ENCODE peak calls at places on chromosomes 4 and X, in six cellular contexts. One of them, this sample, is unnamed. For H3K9me3, the result is how much of the 10 kb centered on the place peaks cover.

GRCh38 chr4:16269742-16270522 is 43.7 kb upstream of the TAPT1 start:
- DNase-seq in cardiac muscle cell: no peak
- DNase-seq in HCT116: no peak
- DNase-seq in body of pancreas: peak
- DNase-seq in heart left ventricle: no peak
- DNase-seq in left lung: no peak
- DNase-seq in this sample: no peak

GRCh38 chr4:14308229-14308651 is 680.7 kb upstream of the BOD1L1 start:
- DNase-seq in cardiac muscle cell: no peak
- DNase-seq in HCT116: no peak
- DNase-seq in body of pancreas: peak
- DNase-seq in heart left ventricle: no peak
- DNase-seq in left lung: no peak
- DNase-seq in this sample: no peak

GRCh38 chr4:74114234-74114633 is 15.2 kb upstream of the CXCL2 start:
- DNase-seq in cardiac muscle cell: no peak
- DNase-seq in HCT116: no peak
- DNase-seq in body of pancreas: no peak
- DNase-seq in heart left ventricle: no peak
- DNase-seq in left lung: no peak
- DNase-seq in this sample: no peak

GRCh38 chrX:145817299-145817665 is 347 bp upstream of the SLITRK2 start:
- DNase-seq in cardiac muscle cell: peak
- DNase-seq in HCT116: no peak
- DNase-seq in body of pancreas: peak
- DNase-seq in heart left ventricle: peak
- DNase-seq in left lung: no peak
- DNase-seq in this sample: peak

GRCh38 chr4:112633477-112634235 is 3.1 kb downstream of the ZGRF1 start:
- DNase-seq in cardiac muscle cell: peak
- DNase-seq in HCT116: peak
- DNase-seq in body of pancreas: no peak
- DNase-seq in heart left ventricle: no peak
- DNase-seq in left lung: no peak
- DNase-seq in this sample: no peak

GRCh38 chrX:123513585-123514278 is 219.1 kb downstream of the THOC2 start:
- DNase-seq in cardiac muscle cell: no peak
- DNase-seq in HCT116: no peak
- DNase-seq in body of pancreas: no peak
- DNase-seq in heart left ventricle: no peak
- DNase-seq in left lung: no peak
- DNase-seq in this sample: no peak

GRCh38 chr4:179836179-179837075 is 2394.2 kb upstream of the AGA start:
- DNase-seq in cardiac muscle cell: no peak
- DNase-seq in HCT116: no peak
- DNase-seq in body of pancreas: peak
- DNase-seq in heart left ventricle: no peak
- DNase-seq in left lung: no peak
- DNase-seq in this sample: no peak

GRCh38 chr4:103664676-103665075 is 55.1 kb downstream of the TACR3 start:
- DNase-seq in cardiac muscle cell: no peak
- DNase-seq in HCT116: no peak
- DNase-seq in body of pancreas: no peak
- DNase-seq in heart left ventricle: no peak
- DNase-seq in left lung: no peak
- DNase-seq in this sample: no peak

GRCh38 chr4:53040459-53040815 is 178.3 kb downstream of the RASL11B start:
- DNase-seq in cardiac muscle cell: no peak
- DNase-seq in HCT116: no peak
- DNase-seq in body of pancreas: no peak
- DNase-seq in heart left ventricle: no peak
- DNase-seq in left lung: no peak
- DNase-seq in this sample: no peak

GRCh38 chr4:20395160-20395773 is 143.6 kb downstream of the SLIT2 start:
- DNase-seq in cardiac muscle cell: peak
- DNase-seq in HCT116: peak
- DNase-seq in body of pancreas: peak
- DNase-seq in heart left ventricle: no peak
- DNase-seq in left lung: no peak
- DNase-seq in this sample: no peak

GRCh38 chr4:99404595-99405287 is 30.4 kb downstream of the ADH7 start:
- DNase-seq in cardiac muscle cell: no peak
- DNase-seq in HCT116: peak
- DNase-seq in body of pancreas: no peak
- DNase-seq in heart left ventricle: no peak
- DNase-seq in left lung: no peak
- DNase-seq in this sample: no peak

GRCh38 chr4:156377036-156377700 is 423.5 kb upstream of the CTSO start:
- DNase-seq in cardiac muscle cell: no peak
- DNase-seq in HCT116: no peak
- DNase-seq in body of pancreas: no peak
- DNase-seq in heart left ventricle: no peak
- DNase-seq in left lung: no peak
- DNase-seq in this sample: no peak

GRCh38 chr4:151676301-151676700 is 84.5 kb downstream of the GATB start:
- DNase-seq in cardiac muscle cell: no peak
- DNase-seq in HCT116: peak
- DNase-seq in body of pancreas: peak
- DNase-seq in heart left ventricle: no peak
- DNase-seq in left lung: no peak
- DNase-seq in this sample: no peak

GRCh38 chr4:151689211-151689991 is 71.4 kb downstream of the GATB start:
- DNase-seq in cardiac muscle cell: no peak
- DNase-seq in HCT116: no peak
- DNase-seq in body of pancreas: no peak
- DNase-seq in heart left ventricle: no peak
- DNase-seq in left lung: no peak
- DNase-seq in this sample: no peak

GRCh38 chrX:96837808-96838207 is 45.9 kb upstream of the RPA4 start:
- DNase-seq in cardiac muscle cell: no peak
- DNase-seq in HCT116: no peak
- DNase-seq in body of pancreas: no peak
- DNase-seq in heart left ventricle: no peak
- DNase-seq in left lung: no peak
- DNase-seq in this sample: no peak

GRCh38 chr4:183300070-183300469 is 20.0 kb downstream of the CLDN22 start:
- DNase-seq in cardiac muscle cell: no peak
- DNase-seq in HCT116: no peak
- DNase-seq in body of pancreas: no peak
- DNase-seq in heart left ventricle: no peak
- DNase-seq in left lung: peak
- DNase-seq in this sample: no peak

GRCh38 chr4:52983563-52984303 is 121.6 kb downstream of the RASL11B start:
- DNase-seq in cardiac muscle cell: peak
- DNase-seq in HCT116: peak
- DNase-seq in body of pancreas: peak
- DNase-seq in heart left ventricle: no peak
- DNase-seq in left lung: no peak
- DNase-seq in this sample: no peak

GRCh38 chrX:130174051-130174704 is 2.4 kb downstream of the RAB33A start:
- DNase-seq in cardiac muscle cell: no peak
- DNase-seq in HCT116: no peak
- DNase-seq in body of pancreas: peak
- DNase-seq in heart left ventricle: no peak
- DNase-seq in left lung: no peak
- DNase-seq in this sample: peak

GRCh38 chr4:32499176-32499575 is 1779.0 kb downstream of the PCDH7 start:
- DNase-seq in cardiac muscle cell: no peak
- DNase-seq in HCT116: no peak
- DNase-seq in body of pancreas: no peak
- DNase-seq in heart left ventricle: no peak
- DNase-seq in left lung: no peak
- DNase-seq in this sample: no peak

GRCh38 chrX:97898798-97899197 is 1015.1 kb downstream of the RPA4 start:
- DNase-seq in cardiac muscle cell: no peak
- DNase-seq in HCT116: no peak
- DNase-seq in body of pancreas: no peak
- DNase-seq in heart left ventricle: no peak
- DNase-seq in left lung: no peak
- DNase-seq in this sample: no peak

GRCh38 chr4:124118061-124118460 is 594.5 kb downstream of the ANKRD50 start:
- DNase-seq in cardiac muscle cell: no peak
- DNase-seq in HCT116: no peak
- DNase-seq in body of pancreas: no peak
- DNase-seq in heart left ventricle: no peak
- DNase-seq in left lung: no peak
- DNase-seq in this sample: no peak

GRCh38 chr4:151519728-151520415 is 110.9 kb downstream of the FHIP1A start:
- DNase-seq in cardiac muscle cell: no peak
- DNase-seq in HCT116: no peak
- DNase-seq in body of pancreas: no peak
- DNase-seq in heart left ventricle: no peak
- DNase-seq in left lung: no peak
- DNase-seq in this sample: no peak

GRCh38 chrX:11040976-11041375 is 70.2 kb upstream of the HCCS start:
- DNase-seq in cardiac muscle cell: no peak
- DNase-seq in HCT116: no peak
- DNase-seq in body of pancreas: no peak
- DNase-seq in heart left ventricle: no peak
- DNase-seq in left lung: no peak
- DNase-seq in this sample: no peak

GRCh38 chrX:108945883-108946523 is 209.6 kb upstream of the IRS4 start:
- DNase-seq in cardiac muscle cell: no peak
- DNase-seq in HCT116: peak
- DNase-seq in body of pancreas: no peak
- DNase-seq in heart left ventricle: no peak
- DNase-seq in left lung: no peak
- DNase-seq in this sample: no peak

GRCh38 chrX:49951524-49952193 is 29.3 kb downstream of the CLCN5 start:
- DNase-seq in cardiac muscle cell: no peak
- DNase-seq in HCT116: no peak
- DNase-seq in body of pancreas: no peak
- DNase-seq in heart left ventricle: no peak
- DNase-seq in left lung: no peak
- DNase-seq in this sample: no peak

GRCh38 chr4:173257732-173258717 is 76.1 kb downstream of the HMGB2 start:
- DNase-seq in cardiac muscle cell: peak
- DNase-seq in HCT116: peak
- DNase-seq in body of pancreas: peak
- DNase-seq in heart left ventricle: peak
- DNase-seq in left lung: peak
- DNase-seq in this sample: peak

GRCh38 chrX:10110984-10111363 is 45.8 kb upstream of the CLCN4 start:
- DNase-seq in cardiac muscle cell: no peak
- DNase-seq in HCT116: no peak
- DNase-seq in body of pancreas: peak
- DNase-seq in heart left ventricle: no peak
- DNase-seq in left lung: no peak
- DNase-seq in this sample: no peak

GRCh38 chr4:27149541-27150212 is 289.0 kb downstream of the STIM2 start:
- DNase-seq in cardiac muscle cell: no peak
- DNase-seq in HCT116: no peak
- DNase-seq in body of pancreas: no peak
- DNase-seq in heart left ventricle: no peak
- DNase-seq in left lung: no peak
- DNase-seq in this sample: no peak

DNA sequence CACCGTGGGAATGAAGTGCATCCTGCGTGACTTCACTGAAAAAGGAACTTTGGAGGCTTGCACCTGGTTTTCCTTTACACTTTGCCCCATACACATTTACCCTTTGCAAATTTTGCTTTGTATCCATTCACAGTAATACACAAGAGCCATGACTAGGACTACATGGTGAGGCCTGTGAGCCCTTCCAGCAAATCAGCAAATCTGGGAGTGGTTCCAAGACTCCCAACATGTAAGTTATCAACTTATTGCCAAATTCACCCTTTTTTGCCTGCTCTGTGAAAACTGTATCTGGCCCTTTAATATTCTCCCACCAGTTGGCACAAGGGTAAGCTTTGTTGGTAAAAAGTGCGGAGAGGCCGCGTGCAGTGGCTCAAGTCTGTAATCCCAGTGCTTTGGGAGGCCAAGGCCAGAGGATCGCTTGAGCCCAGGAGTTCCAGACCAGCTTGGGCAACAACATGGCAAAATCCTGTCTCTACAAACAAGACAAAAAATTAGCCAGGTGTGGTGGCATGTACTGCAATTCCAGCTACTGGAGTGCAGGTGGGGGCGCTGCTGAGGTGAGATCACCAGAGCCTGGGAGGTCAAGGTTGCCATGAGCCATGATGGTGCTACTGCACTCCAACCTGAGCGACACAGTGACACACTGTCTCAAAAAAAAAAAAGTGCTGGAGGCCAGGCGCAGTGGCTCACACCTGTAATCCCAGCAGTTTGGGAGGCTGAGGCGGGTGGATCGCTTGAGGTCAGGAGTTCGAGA is 5.0 kb downstream of the PRMT9 start:
- DNase-seq in cardiac muscle cell: peak
- DNase-seq in HCT116: peak
- DNase-seq in body of pancreas: no peak
- DNase-seq in heart left ventricle: no peak
- DNase-seq in left lung: no peak
- DNase-seq in this sample: no peak
- TF ChIP-seq CTCF in cardiac muscle cell: no peak
- TF ChIP-seq CTCF in HCT116: peak
- TF ChIP-seq CTCF in body of pancreas: no peak
- TF ChIP-seq CTCF in heart left ventricle: no peak
- TF ChIP-seq CTCF in left lung: no peak
- TF ChIP-seq CTCF in this sample: no peak

GRCh38 chrX:53631156-53631555 is 55.4 kb downstream of the HUWE1 start:
- DNase-seq in cardiac muscle cell: no peak
- DNase-seq in HCT116: no peak
- DNase-seq in body of pancreas: no peak
- DNase-seq in heart left ventricle: no peak
- DNase-seq in left lung: no peak
- DNase-seq in this sample: no peak
- H3K27ac ChIP-seq in cardiac muscle cell: no peak
- H3K27ac ChIP-seq in HCT116: no peak
- H3K27ac ChIP-seq in body of pancreas: no peak
- H3K27ac ChIP-seq in heart left ventricle: no peak
- H3K27ac ChIP-seq in left lung: no peak
- H3K27ac ChIP-seq in this sample: no peak

GRCh38 chrX:134773041-134773440 is 114.8 kb upstream of the PLAC1 start:
- DNase-seq in cardiac muscle cell: no peak
- DNase-seq in HCT116: no peak
- DNase-seq in body of pancreas: peak
- DNase-seq in heart left ventricle: no peak
- DNase-seq in left lung: no peak
- DNase-seq in this sample: no peak
- H3K9me3 ChIP-seq in cardiac muscle cell: under half
- H3K9me3 ChIP-seq in HCT116: under half
- H3K9me3 ChIP-seq in body of pancreas: under half
- H3K9me3 ChIP-seq in heart left ventricle: under half
- H3K9me3 ChIP-seq in left lung: under half
- H3K9me3 ChIP-seq in this sample: under half

GRCh38 chrX:16282209-16282608 is 114.9 kb downstream of the MAGEB17 start:
- DNase-seq in cardiac muscle cell: no peak
- DNase-seq in HCT116: no peak
- DNase-seq in body of pancreas: no peak
- DNase-seq in heart left ventricle: no peak
- DNase-seq in left lung: no peak
- DNase-seq in this sample: peak

DNA sequence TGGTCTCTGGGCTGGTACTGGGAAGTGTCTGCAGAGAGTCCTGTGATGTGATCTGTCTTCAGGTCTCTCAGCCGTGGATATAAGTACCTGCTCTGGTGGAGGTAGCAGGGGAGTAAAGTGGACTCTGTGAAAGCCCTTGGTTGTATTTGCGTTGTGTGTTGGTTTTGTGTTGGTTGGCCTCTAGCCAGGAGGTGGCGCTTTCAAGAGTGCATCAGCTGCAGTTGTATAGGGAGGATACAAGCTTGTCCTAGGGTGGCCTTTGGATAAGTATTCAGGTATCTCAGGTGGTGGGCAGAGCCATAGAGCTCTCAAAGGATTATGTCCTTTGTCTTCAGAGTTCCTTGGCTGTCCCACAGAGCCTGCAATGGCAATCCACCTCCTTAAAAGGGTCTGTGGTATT is 111.6 kb downstream of the MAGEB17 start:
- DNase-seq in cardiac muscle cell: no peak
- DNase-seq in HCT116: no peak
- DNase-seq in body of pancreas: no peak
- DNase-seq in heart left ventricle: no peak
- DNase-seq in left lung: no peak
- DNase-seq in this sample: no peak
- TF ChIP-seq CTCF in cardiac muscle cell: no peak
- TF ChIP-seq CTCF in HCT116: no peak
- TF ChIP-seq CTCF in body of pancreas: no peak
- TF ChIP-seq CTCF in heart left ventricle: no peak
- TF ChIP-seq CTCF in left lung: no peak
- TF ChIP-seq CTCF in this sample: no peak